ENCODE peak calls at places on chromosomes 13 and 19, in six cellular contexts. One of them, this sample, is unnamed.

GRCh38 chr19:46040952-46041500 is at the start of gene IGFL4:
- DNase-seq in right lobe of liver: no peak
- DNase-seq in AG04450: no peak
- DNase-seq in tibial nerve: no peak
- DNase-seq in Peyer's patch: no peak
- DNase-seq in GM12865: no peak
- DNase-seq in this sample: no peak

GRCh38 chr13:112056739-112057433 is 10.1 kb upstream of the SOX1 start:
- DNase-seq in right lobe of liver: no peak
- DNase-seq in AG04450: no peak
- DNase-seq in tibial nerve: no peak
- DNase-seq in Peyer's patch: no peak
- DNase-seq in GM12865: no peak
- DNase-seq in this sample: no peak

GRCh38 chr19:51372649-51373504 is at the start of gene NKG7:
- DNase-seq in right lobe of liver: no peak
- DNase-seq in AG04450: no peak
- DNase-seq in tibial nerve: no peak
- DNase-seq in Peyer's patch: no peak
- DNase-seq in GM12865: peak
- DNase-seq in this sample: no peak

GRCh38 chr13:102091231-102091630 is 310.6 kb downstream of the FGF14 start:
- DNase-seq in right lobe of liver: no peak
- DNase-seq in AG04450: no peak
- DNase-seq in tibial nerve: no peak
- DNase-seq in Peyer's patch: no peak
- DNase-seq in GM12865: peak
- DNase-seq in this sample: no peak

GRCh38 chr13:95623141-95623540 is 21.4 kb downstream of the DZIP1 start:
- DNase-seq in right lobe of liver: no peak
- DNase-seq in AG04450: no peak
- DNase-seq in tibial nerve: no peak
- DNase-seq in Peyer's patch: no peak
- DNase-seq in GM12865: no peak
- DNase-seq in this sample: no peak

GRCh38 chr13:30850867-30851211 is 55.2 kb upstream of the MEDAG start:
- DNase-seq in right lobe of liver: no peak
- DNase-seq in AG04450: no peak
- DNase-seq in tibial nerve: no peak
- DNase-seq in Peyer's patch: no peak
- DNase-seq in GM12865: no peak
- DNase-seq in this sample: no peak

GRCh38 chr13:32164622-32165268 is 133.2 kb downstream of the FRY start:
- DNase-seq in right lobe of liver: no peak
- DNase-seq in AG04450: peak
- DNase-seq in tibial nerve: no peak
- DNase-seq in Peyer's patch: no peak
- DNase-seq in GM12865: peak
- DNase-seq in this sample: peak

GRCh38 chr19:18006895-18007604 is 920 bp upstream of the ARRDC2 start:
- DNase-seq in right lobe of liver: peak
- DNase-seq in AG04450: no peak
- DNase-seq in tibial nerve: peak
- DNase-seq in Peyer's patch: peak
- DNase-seq in GM12865: peak
- DNase-seq in this sample: peak

GRCh38 chr19:44948763-44949374 is 3.0 kb downstream of the APOC2 start:
- DNase-seq in right lobe of liver: no peak
- DNase-seq in AG04450: no peak
- DNase-seq in tibial nerve: no peak
- DNase-seq in Peyer's patch: no peak
- DNase-seq in GM12865: no peak
- DNase-seq in this sample: peak

GRCh38 chr13:60369242-60369641 is 27.8 kb upstream of the TDRD3 start:
- DNase-seq in right lobe of liver: no peak
- DNase-seq in AG04450: no peak
- DNase-seq in tibial nerve: no peak
- DNase-seq in Peyer's patch: no peak
- DNase-seq in GM12865: no peak
- DNase-seq in this sample: no peak

GRCh38 chr19:37874784-37875183 is 31.6 kb downstream of the WDR87 start:
- DNase-seq in right lobe of liver: no peak
- DNase-seq in AG04450: peak
- DNase-seq in tibial nerve: no peak
- DNase-seq in Peyer's patch: no peak
- DNase-seq in GM12865: no peak
- DNase-seq in this sample: no peak

GRCh38 chr19:45878043-45878794 is 7.7 kb downstream of the IRF2BP1 start:
- DNase-seq in right lobe of liver: peak
- DNase-seq in AG04450: no peak
- DNase-seq in tibial nerve: no peak
- DNase-seq in Peyer's patch: peak
- DNase-seq in GM12865: no peak
- DNase-seq in this sample: no peak

GRCh38 chr19:38649305-38650179 is 2.1 kb downstream of the ACTN4 start:
- DNase-seq in right lobe of liver: peak
- DNase-seq in AG04450: no peak
- DNase-seq in tibial nerve: no peak
- DNase-seq in Peyer's patch: peak
- DNase-seq in GM12865: no peak
- DNase-seq in this sample: no peak

GRCh38 chr13:61036715-61037114 is 378.9 kb downstream of the PCDH20 start:
- DNase-seq in right lobe of liver: no peak
- DNase-seq in AG04450: no peak
- DNase-seq in tibial nerve: no peak
- DNase-seq in Peyer's patch: no peak
- DNase-seq in GM12865: no peak
- DNase-seq in this sample: no peak

GRCh38 chr19:9671654-9672053 is 3.2 kb downstream of the ZNF562 start:
- DNase-seq in right lobe of liver: no peak
- DNase-seq in AG04450: no peak
- DNase-seq in tibial nerve: no peak
- DNase-seq in Peyer's patch: no peak
- DNase-seq in GM12865: no peak
- DNase-seq in this sample: no peak

GRCh38 chr19:46784262-46785053 is 3.9 kb downstream of the SLC1A5 start:
- DNase-seq in right lobe of liver: peak
- DNase-seq in AG04450: peak
- DNase-seq in tibial nerve: peak
- DNase-seq in Peyer's patch: peak
- DNase-seq in GM12865: peak
- DNase-seq in this sample: peak

GRCh38 chr19:17841810-17842662 is 5.7 kb downstream of the JAK3 start:
- DNase-seq in right lobe of liver: no peak
- DNase-seq in AG04450: no peak
- DNase-seq in tibial nerve: peak
- DNase-seq in Peyer's patch: peak
- DNase-seq in GM12865: peak
- DNase-seq in this sample: peak

GRCh38 chr13:21971662-21972635 is 301.1 kb downstream of the FGF9 start:
- DNase-seq in right lobe of liver: no peak
- DNase-seq in AG04450: peak
- DNase-seq in tibial nerve: no peak
- DNase-seq in Peyer's patch: no peak
- DNase-seq in GM12865: no peak
- DNase-seq in this sample: peak

GRCh38 chr19:6048348-6048747 is 62.0 kb downstream of the RFX2 start:
- DNase-seq in right lobe of liver: no peak
- DNase-seq in AG04450: no peak
- DNase-seq in tibial nerve: no peak
- DNase-seq in Peyer's patch: no peak
- DNase-seq in GM12865: no peak
- DNase-seq in this sample: no peak

GRCh38 chr19:29576761-29577661 is 29.1 kb upstream of the POP4 start:
- DNase-seq in right lobe of liver: no peak
- DNase-seq in AG04450: no peak
- DNase-seq in tibial nerve: no peak
- DNase-seq in Peyer's patch: no peak
- DNase-seq in GM12865: peak
- DNase-seq in this sample: no peak

GRCh38 chr19:35513975-35514809 is 743 bp upstream of the DMKN start:
- DNase-seq in right lobe of liver: no peak
- DNase-seq in AG04450: no peak
- DNase-seq in tibial nerve: no peak
- DNase-seq in Peyer's patch: no peak
- DNase-seq in GM12865: no peak
- DNase-seq in this sample: peak

GRCh38 chr19:44876930-44877530 is 14.0 kb upstream of the TOMM40 start:
- DNase-seq in right lobe of liver: no peak
- DNase-seq in AG04450: no peak
- DNase-seq in tibial nerve: no peak
- DNase-seq in Peyer's patch: no peak
- DNase-seq in GM12865: no peak
- DNase-seq in this sample: no peak

GRCh38 chr13:42807866-42808265 is 26.5 kb downstream of the FAM216B start:
- DNase-seq in right lobe of liver: no peak
- DNase-seq in AG04450: no peak
- DNase-seq in tibial nerve: no peak
- DNase-seq in Peyer's patch: no peak
- DNase-seq in GM12865: no peak
- DNase-seq in this sample: peak

GRCh38 chr13:19622189-19622588 is 11.3 kb upstream of the MPHOSPH8 start:
- DNase-seq in right lobe of liver: no peak
- DNase-seq in AG04450: no peak
- DNase-seq in tibial nerve: no peak
- DNase-seq in Peyer's patch: no peak
- DNase-seq in GM12865: no peak
- DNase-seq in this sample: no peak

GRCh38 chr13:19618925-19619324 is 14.5 kb upstream of the MPHOSPH8 start:
- DNase-seq in right lobe of liver: no peak
- DNase-seq in AG04450: no peak
- DNase-seq in tibial nerve: no peak
- DNase-seq in Peyer's patch: no peak
- DNase-seq in GM12865: peak
- DNase-seq in this sample: peak
- TF ChIP-seq CTCF in right lobe of liver: peak
- TF ChIP-seq CTCF in AG04450: peak
- TF ChIP-seq CTCF in tibial nerve: no peak
- TF ChIP-seq CTCF in Peyer's patch: peak
- TF ChIP-seq CTCF in GM12865: peak
- TF ChIP-seq CTCF in this sample: peak

GRCh38 chr13:33280550-33280905 is 5.0 kb downstream of the STARD13 start:
- DNase-seq in right lobe of liver: no peak
- DNase-seq in AG04450: no peak
- DNase-seq in tibial nerve: no peak
- DNase-seq in Peyer's patch: no peak
- DNase-seq in GM12865: no peak
- DNase-seq in this sample: no peak
- H3K4me3 ChIP-seq in right lobe of liver: no peak
- H3K4me3 ChIP-seq in AG04450: no peak
- H3K4me3 ChIP-seq in tibial nerve: no peak
- H3K4me3 ChIP-seq in Peyer's patch: no peak
- H3K4me3 ChIP-seq in GM12865: no peak
- H3K4me3 ChIP-seq in this sample: no peak

GRCh38 chr13:20231839-20232555 is at the start of gene GJB6:
- DNase-seq in right lobe of liver: no peak
- DNase-seq in AG04450: no peak
- DNase-seq in tibial nerve: no peak
- DNase-seq in Peyer's patch: no peak
- DNase-seq in GM12865: no peak
- DNase-seq in this sample: no peak
- TF ChIP-seq CTCF in right lobe of liver: peak
- TF ChIP-seq CTCF in AG04450: no peak
- TF ChIP-seq CTCF in tibial nerve: no peak
- TF ChIP-seq CTCF in Peyer's patch: no peak
- TF ChIP-seq CTCF in GM12865: no peak
- TF ChIP-seq CTCF in this sample: no peak

DNA sequence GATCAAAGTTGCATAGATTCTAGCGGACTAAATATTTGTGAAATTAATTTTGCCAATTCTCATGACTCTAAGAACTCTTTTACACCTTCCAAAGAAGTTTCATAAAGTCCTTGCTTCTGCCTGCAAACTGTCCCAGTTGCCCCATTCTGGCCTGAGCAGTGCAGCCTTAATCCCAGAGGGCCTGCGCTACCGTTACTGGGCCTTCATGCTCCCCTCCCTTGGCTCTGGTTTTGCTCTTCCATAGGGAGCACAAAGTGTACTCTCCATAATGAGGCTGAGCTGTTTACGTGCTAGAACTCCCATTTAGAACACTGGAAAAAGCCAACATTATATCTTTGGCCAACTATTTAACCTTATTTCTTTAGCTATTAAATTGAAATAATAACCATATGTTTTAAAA is 2.1 kb downstream of the MTIF3 start:
- DNase-seq in right lobe of liver: no peak
- DNase-seq in AG04450: no peak
- DNase-seq in tibial nerve: no peak
- DNase-seq in Peyer's patch: no peak
- DNase-seq in GM12865: no peak
- DNase-seq in this sample: no peak
- H3K4me3 ChIP-seq in right lobe of liver: no peak
- H3K4me3 ChIP-seq in AG04450: no peak
- H3K4me3 ChIP-seq in tibial nerve: no peak
- H3K4me3 ChIP-seq in Peyer's patch: no peak
- H3K4me3 ChIP-seq in GM12865: no peak
- H3K4me3 ChIP-seq in this sample: no peak

DNA sequence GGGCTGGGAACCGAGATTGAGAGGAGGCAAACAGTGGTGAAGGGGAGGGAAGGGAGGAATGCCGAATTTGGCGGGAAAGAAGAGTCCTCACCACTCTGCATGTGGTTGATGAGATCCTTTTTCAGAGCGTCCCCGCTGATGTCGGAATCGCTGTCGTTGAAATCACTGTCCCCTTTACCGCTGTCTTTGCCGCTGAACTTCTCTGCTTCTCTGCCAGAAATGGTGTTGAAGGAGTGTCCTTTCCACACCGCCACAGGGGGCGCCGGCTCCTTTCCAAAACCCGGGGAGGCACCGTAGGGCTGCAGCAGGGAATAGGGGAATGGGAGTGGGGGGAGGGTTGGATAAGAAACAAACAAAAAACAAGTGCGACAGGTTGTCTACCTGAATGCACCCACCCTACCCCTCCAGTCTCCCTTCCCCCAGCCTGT is 3.1 kb downstream of the PCDH8 start:
- DNase-seq in right lobe of liver: no peak
- DNase-seq in AG04450: no peak
- DNase-seq in tibial nerve: no peak
- DNase-seq in Peyer's patch: no peak
- DNase-seq in GM12865: no peak
- DNase-seq in this sample: no peak
- TF ChIP-seq CTCF in right lobe of liver: no peak
- TF ChIP-seq CTCF in AG04450: peak
- TF ChIP-seq CTCF in tibial nerve: no peak
- TF ChIP-seq CTCF in Peyer's patch: no peak
- TF ChIP-seq CTCF in GM12865: peak
- TF ChIP-seq CTCF in this sample: no peak

DNA sequence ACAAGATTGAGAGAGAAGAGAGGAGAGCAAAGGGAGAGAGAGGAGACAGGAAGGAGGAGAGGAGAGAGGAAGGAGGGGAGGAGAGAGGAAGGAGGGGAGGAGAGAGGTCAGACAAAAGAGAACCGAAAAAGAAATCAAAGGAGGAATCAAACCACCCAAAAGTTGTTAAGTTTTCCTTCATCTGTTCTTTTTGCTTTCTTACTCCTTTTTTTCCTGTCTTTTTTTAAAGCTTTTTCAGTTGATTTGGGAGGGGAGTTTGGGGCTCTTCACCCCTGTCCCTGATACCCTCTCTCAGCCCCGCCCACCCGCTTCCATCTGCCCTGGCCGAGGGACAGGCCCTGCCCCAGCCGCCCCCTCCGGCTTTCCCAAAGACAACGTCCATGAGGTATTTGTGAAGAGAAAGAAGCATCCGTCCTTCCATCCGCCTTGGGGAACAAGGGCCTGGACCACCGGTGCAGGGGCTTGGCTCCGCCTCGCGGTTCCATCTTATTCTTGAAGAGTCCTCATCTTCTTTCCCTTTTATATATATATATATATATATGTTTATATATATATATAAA is 13.3 kb downstream of the ZNF574 start:
- DNase-seq in right lobe of liver: no peak
- DNase-seq in AG04450: no peak
- DNase-seq in tibial nerve: no peak
- DNase-seq in Peyer's patch: no peak
- DNase-seq in GM12865: no peak
- DNase-seq in this sample: no peak
- H3K4me3 ChIP-seq in right lobe of liver: no peak
- H3K4me3 ChIP-seq in AG04450: no peak
- H3K4me3 ChIP-seq in tibial nerve: no peak
- H3K4me3 ChIP-seq in Peyer's patch: no peak
- H3K4me3 ChIP-seq in GM12865: no peak
- H3K4me3 ChIP-seq in this sample: no peak

This sample was measured in AG10803.